ENCODE peak calls at places on chromosomes 16 and 17, in four cellular contexts. X is HS-5; I is CD4-positive, alpha-beta T cell; S is stimulated activated CD4-positive, alpha-beta T cell treated with anti-CD3 and anti-CD28 coated beads, Interleukin-1b, Interleukin-23, amount 100 ng/mL, for 24 hours. G is an unnamed sample.
A peak's percentile ranks its signal among the peaks of the same experiment; 100 is the strongest.

GRCh38 chr16:4603624-4604170 is 11.0 kb downstream of the UBALD1 start:
- DNase-seq in X (no peak), S (no peak), I (no peak), G (no peak)

GRCh38 chr17:9924735-9925191 is 19.7 kb upstream of the RCVRN start:
- DNase-seq in I (no peak), S (no peak), X (peak; percentile 46), G (no peak)

GRCh38 chr16:17448640-17449638 is 21.8 kb downstream of the XYLT1 start:
- DNase-seq in I (peak; percentile 24), S (no peak), X (no peak), G (no peak)

GRCh38 chr17:55717898-55718735 is 4.5 kb downstream of the TMEM100 start:
- DNase-seq in X (no peak), I (peak; percentile 45), S (peak; percentile 60), G (no peak)

GRCh38 chr17:42879596-42879985 is 21.0 kb upstream of the G6PC1 start:
- DNase-seq in S (no peak), I (no peak), X (no peak), G (peak; percentile 7)

GRCh38 chr17:78174332-78174869 is 6.0 kb downstream of the SYNGR2 start:
- DNase-seq in I (no peak), X (no peak), S (no peak), G (no peak)

GRCh38 chr17:19579192-19579668 is 45.6 kb downstream of the SLC47A1 start:
- DNase-seq in S (no peak), X (no peak), I (no peak), G (no peak)

GRCh38 chr17:339193-340061 is 13.2 kb downstream of the RPH3AL start:
- DNase-seq in S (no peak), I (no peak), X (no peak), G (no peak)

GRCh38 chr17:67139784-67140665 is 95.7 kb downstream of the CACNG1 start:
- DNase-seq in I (no peak), X (peak; percentile 38), S (no peak), G (no peak)

G was measured in GOT3.